ENCODE peak calls at places on chromosomes 16 and 17, in nine cellular contexts. N, K, Q, F, O, J, Z, D and Y are unnamed samples. For H3K4me1, the result is how much of the 10 kb centered on the place peaks cover.

GRCh38 chr17:8707232-8707590 is 37.4 kb downstream of the CCDC42 start:
- DNase-seq in N (no peak), K (no peak), Q (no peak), F (no peak), O (no peak), J (no peak), Z (no peak), D (no peak), Y (no peak)

GRCh38 chr17:68461122-68461539 is 3.8 kb upstream of the WIPI1 start:
- DNase-seq in N (no peak), K (no peak), Q (no peak), F (no peak), O (no peak), J (no peak), Z (no peak), D (no peak), Y (no peak)

GRCh38 chr16:70380205-70380918 is 33.7 kb downstream of the DDX19A start:
- DNase-seq in N (peak), K (peak), Q (peak), F (peak), O (peak), J (peak), Z (peak), D (peak), Y (peak)

GRCh38 chr16:839643-840408 is 39.3 kb upstream of the GNG13 start:
- DNase-seq in N (no peak), K (no peak), Q (no peak), F (no peak), O (no peak), J (no peak), Z (no peak), D (no peak), Y (no peak)

GRCh38 chr16:11128211-11129123 is 127.5 kb downstream of the SOCS1 start:
- DNase-seq in N (no peak), K (peak), Q (no peak), F (no peak), O (no peak), J (no peak), Z (peak), D (no peak), Y (peak)

GRCh38 chr17:8096541-8096940 is 9.0 kb upstream of the ALOX12B start:
- DNase-seq in N (no peak), K (no peak), Q (no peak), F (no peak), O (no peak), J (no peak), Z (no peak), D (no peak), Y (no peak)

GRCh38 chr17:4199818-4200402 is 56.9 kb downstream of the CYB5D2 start:
- DNase-seq in N (peak), K (no peak), Q (no peak), F (peak), O (no peak), J (no peak), Z (peak), D (no peak), Y (no peak)

GRCh38 chr16:68357521-68357922 is 46.7 kb downstream of the PRMT7 start:
- DNase-seq in N (no peak), K (no peak), Q (no peak), F (no peak), O (no peak), J (no peak), Z (no peak), D (no peak), Y (no peak)

GRCh38 chr16:26645629-26646028 is 421.1 kb upstream of the C16orf82 start:
- DNase-seq in N (peak), K (no peak), Q (no peak), F (no peak), O (peak), J (no peak), Z (peak), D (no peak), Y (no peak)

GRCh38 chr16:12901597-12902436 is at the start of gene SHISA9:
- DNase-seq in N (peak), K (no peak), Q (no peak), F (no peak), O (no peak), J (no peak), Z (peak), D (peak), Y (no peak)

GRCh38 chr16:3623642-3624041 is 12.2 kb upstream of the SLX4 start:
- DNase-seq in N (no peak), K (no peak), Q (no peak), F (no peak), O (no peak), J (no peak), Z (no peak), D (no peak), Y (no peak)

GRCh38 chr17:7856081-7856791 is 1.1 kb downstream of the NAA38 start:
- DNase-seq in N (peak), K (peak), Q (peak), F (no peak), O (no peak), J (peak), Z (peak), D (peak), Y (peak)

GRCh38 chr16:48383877-48384304 is 1.3 kb downstream of the SIAH1 start:
- DNase-seq in N (no peak), K (no peak), Q (peak), F (no peak), O (no peak), J (no peak), Z (peak), D (no peak), Y (no peak)

GRCh38 chr16:84013787-84014569 is 28.6 kb downstream of the SLC38A8 start:
- DNase-seq in N (peak), K (peak), Q (peak), F (peak), O (peak), J (peak), Z (peak), D (no peak), Y (no peak)

GRCh38 chr17:68294617-68295016 is 3.3 kb downstream of the ARSG start:
- DNase-seq in N (no peak), K (no peak), Q (no peak), F (no peak), O (no peak), J (no peak), Z (no peak), D (no peak), Y (no peak)

GRCh38 chr16:86772671-86773338 is 194.5 kb downstream of the FOXL1 start:
- DNase-seq in N (peak), K (no peak), Q (no peak), F (no peak), O (no peak), J (no peak), Z (peak), D (no peak), Y (no peak)

GRCh38 chr17:41308251-41308917 is 725 bp downstream of the KRTAP16-1 start:
- DNase-seq in N (no peak), K (peak), Q (peak), F (peak), O (no peak), J (no peak), Z (peak), D (peak), Y (peak)

GRCh38 chr17:45052052-45052772 is 780 bp upstream of the DCAKD start:
- DNase-seq in N (peak), K (peak), Q (peak), F (peak), O (peak), J (peak), Z (peak), D (peak), Y (no peak)

GRCh38 chr17:40561871-40562611 is 3.2 kb downstream of the CCR7 start:
- DNase-seq in N (no peak), K (no peak), Q (no peak), F (no peak), O (peak), J (no peak), Z (peak), D (peak), Y (no peak)

GRCh38 chr17:76250141-76250540 is 9.8 kb upstream of the RNF157 start:
- DNase-seq in N (no peak), K (no peak), Q (no peak), F (no peak), O (no peak), J (no peak), Z (no peak), D (peak), Y (no peak)

GRCh38 chr16:59324462-59324861 is 590.3 kb upstream of the GOT2 start:
- DNase-seq in N (no peak), K (no peak), Q (no peak), F (no peak), O (no peak), J (no peak), Z (no peak), D (no peak), Y (no peak)

GRCh38 chr17:2137342-2138098 is 82.6 kb downstream of the HIC1 start:
- DNase-seq in N (peak), K (no peak), Q (peak), F (no peak), O (no peak), J (no peak), Z (peak), D (no peak), Y (no peak)

GRCh38 chr17:82056729-82057621 is 5.3 kb downstream of the GPS1 start:
- DNase-seq in N (no peak), K (no peak), Q (no peak), F (no peak), O (no peak), J (no peak), Z (no peak), D (no peak), Y (no peak)

GRCh38 chr16:17159616-17160015 is 311.1 kb downstream of the XYLT1 start:
- DNase-seq in N (peak), K (no peak), Q (no peak), F (no peak), O (no peak), J (no peak), Z (no peak), D (no peak), Y (no peak)

GRCh38 chr16:83581082-83581481 is 226.7 kb upstream of the HSBP1 start:
- DNase-seq in N (no peak), K (no peak), Q (no peak), F (no peak), O (no peak), J (no peak), Z (peak), D (no peak), Y (no peak)

GRCh38 chr17:57889892-57890856 is 40.3 kb upstream of the MRPS23 start:
- DNase-seq in N (no peak), K (peak), Q (peak), F (no peak), O (no peak), J (peak), Z (peak), D (peak), Y (peak)

GRCh38 chr17:19733953-19734526 is 14.1 kb downstream of the ALDH3A1 start:
- DNase-seq in N (no peak), K (no peak), Q (peak), F (peak), O (no peak), J (no peak), Z (no peak), D (no peak), Y (no peak)

GRCh38 chr17:78411241-78411855 is 32.9 kb downstream of the PGS1 start:
- DNase-seq in N (no peak), K (peak), Q (peak), F (peak), O (no peak), J (no peak), Z (no peak), D (no peak), Y (no peak)

GRCh38 chr17:63035271-63035670 is 69.2 kb downstream of the TANC2 start:
- DNase-seq in N (no peak), K (no peak), Q (no peak), F (no peak), O (no peak), J (no peak), Z (peak), D (no peak), Y (no peak)

GRCh38 chr17:9928601-9929341 is 23.7 kb upstream of the RCVRN start:
- DNase-seq in N (peak), K (peak), Q (no peak), F (no peak), O (no peak), J (no peak), Z (peak), D (no peak), Y (no peak)
- H3K27ac ChIP-seq in N (no peak), K (no peak), Q (peak), F (peak), O (no peak), J (no peak), Z (no peak), D (no peak), Y (peak)

GRCh38 chr17:28948342-28948741 is 3.0 kb downstream of the PHF12 start:
- DNase-seq in N (no peak), K (no peak), Q (no peak), F (no peak), O (no peak), J (no peak), Z (no peak), D (no peak), Y (no peak)
- H3K4me1 ChIP-seq in N (under half), K (under half), Q (under half), F (under half), O (half or more), J (half or more), Z (under half), D (under half), Y (half or more)

GRCh38 chr17:16981928-16982327 is 10.0 kb upstream of the TNFRSF13B start:
- DNase-seq in N (no peak), K (no peak), Q (no peak), F (no peak), O (peak), J (no peak), Z (no peak), D (no peak), Y (no peak)

GRCh38 chr17:16976686-16977550 is 5.0 kb upstream of the TNFRSF13B start:
- DNase-seq in N (no peak), K (no peak), Q (no peak), F (no peak), O (peak), J (no peak), Z (no peak), D (no peak), Y (no peak)

GRCh38 chr17:16977932-16978331 is 6.0 kb upstream of the TNFRSF13B start:
- DNase-seq in N (no peak), K (no peak), Q (no peak), F (no peak), O (peak), J (no peak), Z (peak), D (no peak), Y (no peak)

GRCh38 chr17:16980813-16981731 is 9.2 kb upstream of the TNFRSF13B start:
- DNase-seq in N (no peak), K (no peak), Q (peak), F (no peak), O (peak), J (no peak), Z (peak), D (no peak), Y (no peak)

GRCh38 chr17:16980061-16980460 is 8.1 kb upstream of the TNFRSF13B start:
- DNase-seq in N (no peak), K (no peak), Q (no peak), F (no peak), O (no peak), J (no peak), Z (peak), D (no peak), Y (no peak)
- H3K27ac ChIP-seq in N (no peak), K (no peak), Q (no peak), F (no peak), O (no peak), J (no peak), Z (no peak), D (no peak), Y (no peak)

DNA sequence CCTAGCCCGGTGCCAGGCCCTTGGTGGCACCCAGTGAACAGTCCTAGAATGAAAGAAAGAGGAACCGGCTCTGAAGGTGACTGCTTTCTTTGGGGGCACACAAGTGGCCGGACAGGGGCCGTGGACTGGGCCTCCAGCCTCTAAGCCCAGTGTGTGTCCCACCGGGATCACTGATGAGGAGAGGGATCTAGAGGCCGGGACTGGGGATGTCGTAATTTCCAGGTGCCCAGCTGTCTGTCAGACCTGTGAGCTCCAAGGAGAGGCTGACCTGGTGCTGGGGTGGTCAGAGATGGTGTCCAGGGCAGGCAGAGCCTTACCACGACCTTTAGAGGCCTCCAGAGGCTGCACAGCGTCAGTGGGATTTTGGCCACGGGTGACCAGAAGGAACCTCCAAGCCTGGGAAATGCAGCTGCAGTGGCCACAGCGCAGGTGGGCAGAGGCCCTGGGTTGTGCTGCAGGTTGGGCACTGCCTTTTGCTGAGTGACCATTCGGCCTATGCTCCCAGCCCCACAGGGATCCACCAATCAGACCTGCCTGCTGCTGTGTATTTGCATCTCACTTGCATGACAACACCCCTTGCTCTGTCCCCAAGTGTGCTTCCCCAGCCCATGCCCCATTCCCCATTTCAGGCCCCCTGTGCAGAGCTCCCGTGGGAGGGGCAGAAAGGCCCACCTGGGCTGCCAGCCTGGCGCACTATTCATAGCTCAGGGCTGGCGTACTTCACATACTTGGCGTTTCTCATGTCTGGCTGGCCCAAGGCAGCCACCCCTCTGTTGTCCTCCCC is 12.5 kb downstream of the ARHGAP23 start:
- DNase-seq in N (no peak), K (peak), Q (no peak), F (no peak), O (no peak), J (no peak), Z (no peak), D (no peak), Y (peak)
- H3K4me1 ChIP-seq in N (under half), K (under half), Q (under half), F (under half), O (under half), J (under half), Z (under half), D (under half), Y (half or more)